ENCODE peak calls at places on chromosomes 6 and 20, in five cellular contexts. One of them, this sample, is unnamed. For H3K79me2, the result is how much of the 10 kb centered on the place peaks cover.

GRCh38 chr20:44208165-44208564 is 2.4 kb downstream of the OSER1 start:
- DNase-seq in GM23248: no peak
- DNase-seq in mammary epithelial cell: no peak
- DNase-seq in PC-9: no peak
- DNase-seq in astrocyte: no peak
- DNase-seq in this sample: no peak

GRCh38 chr20:3051385-3052019 is 5.7 kb downstream of the MRPS26 start:
- DNase-seq in GM23248: no peak
- DNase-seq in mammary epithelial cell: no peak
- DNase-seq in PC-9: no peak
- DNase-seq in astrocyte: no peak
- DNase-seq in this sample: no peak

GRCh38 chr6:47405273-47405672 is 72.3 kb upstream of the CD2AP start:
- DNase-seq in GM23248: no peak
- DNase-seq in mammary epithelial cell: no peak
- DNase-seq in PC-9: peak
- DNase-seq in astrocyte: no peak
- DNase-seq in this sample: no peak

GRCh38 chr20:32189691-32190607 is 17.6 kb downstream of the PLAGL2 start:
- DNase-seq in GM23248: peak
- DNase-seq in mammary epithelial cell: no peak
- DNase-seq in PC-9: no peak
- DNase-seq in astrocyte: peak
- DNase-seq in this sample: peak

GRCh38 chr6:22709804-22710203 is 140.4 kb downstream of the HDGFL1 start:
- DNase-seq in GM23248: peak
- DNase-seq in mammary epithelial cell: no peak
- DNase-seq in PC-9: no peak
- DNase-seq in astrocyte: no peak
- DNase-seq in this sample: no peak

GRCh38 chr6:56357616-56358373 is 110.4 kb upstream of the COL21A1 start:
- DNase-seq in GM23248: peak
- DNase-seq in mammary epithelial cell: peak
- DNase-seq in PC-9: no peak
- DNase-seq in astrocyte: peak
- DNase-seq in this sample: peak

GRCh38 chr6:41646026-41646795 is 7.9 kb downstream of the MDFI start:
- DNase-seq in GM23248: no peak
- DNase-seq in mammary epithelial cell: no peak
- DNase-seq in PC-9: no peak
- DNase-seq in astrocyte: no peak
- DNase-seq in this sample: peak

GRCh38 chr6:166307981-166308768 is at the start of gene PRR18:
- DNase-seq in GM23248: peak
- DNase-seq in mammary epithelial cell: no peak
- DNase-seq in PC-9: no peak
- DNase-seq in astrocyte: no peak
- DNase-seq in this sample: no peak

GRCh38 chr20:32078777-32079176 is 26.7 kb downstream of the HCK start:
- DNase-seq in GM23248: no peak
- DNase-seq in mammary epithelial cell: no peak
- DNase-seq in PC-9: no peak
- DNase-seq in astrocyte: no peak
- DNase-seq in this sample: no peak

GRCh38 chr20:62097881-62098407 is 24.3 kb upstream of the LSM14B start:
- DNase-seq in GM23248: no peak
- DNase-seq in mammary epithelial cell: no peak
- DNase-seq in PC-9: no peak
- DNase-seq in astrocyte: no peak
- DNase-seq in this sample: no peak

GRCh38 chr20:9300080-9300479 is 214.3 kb upstream of the LAMP5 start:
- DNase-seq in GM23248: no peak
- DNase-seq in mammary epithelial cell: no peak
- DNase-seq in PC-9: no peak
- DNase-seq in astrocyte: no peak
- DNase-seq in this sample: no peak

GRCh38 chr6:44199883-44200282 is 16.8 kb upstream of the MYMX start:
- DNase-seq in GM23248: no peak
- DNase-seq in mammary epithelial cell: no peak
- DNase-seq in PC-9: no peak
- DNase-seq in astrocyte: no peak
- DNase-seq in this sample: no peak

GRCh38 chr6:11329841-11330765 is 97.6 kb upstream of the NEDD9 start:
- DNase-seq in GM23248: no peak
- DNase-seq in mammary epithelial cell: no peak
- DNase-seq in PC-9: no peak
- DNase-seq in astrocyte: no peak
- DNase-seq in this sample: no peak

GRCh38 chr20:40442181-40442963 is 246.7 kb downstream of the MAFB start:
- DNase-seq in GM23248: peak
- DNase-seq in mammary epithelial cell: no peak
- DNase-seq in PC-9: no peak
- DNase-seq in astrocyte: no peak
- DNase-seq in this sample: peak

GRCh38 chr6:80771941-80772340 is 665.5 kb downstream of the BCKDHB start:
- DNase-seq in GM23248: peak
- DNase-seq in mammary epithelial cell: peak
- DNase-seq in PC-9: no peak
- DNase-seq in astrocyte: peak
- DNase-seq in this sample: no peak

GRCh38 chr6:30769088-30769852 is 24.9 kb upstream of the IER3 start:
- DNase-seq in GM23248: peak
- DNase-seq in mammary epithelial cell: peak
- DNase-seq in PC-9: peak
- DNase-seq in astrocyte: peak
- DNase-seq in this sample: peak

GRCh38 chr6:2848851-2849250 is 7.2 kb upstream of the SERPINB1 start:
- DNase-seq in GM23248: no peak
- DNase-seq in mammary epithelial cell: no peak
- DNase-seq in PC-9: no peak
- DNase-seq in astrocyte: no peak
- DNase-seq in this sample: no peak

GRCh38 chr6:6319947-6320811 is at the start of gene F13A1:
- DNase-seq in GM23248: no peak
- DNase-seq in mammary epithelial cell: no peak
- DNase-seq in PC-9: no peak
- DNase-seq in astrocyte: no peak
- DNase-seq in this sample: no peak

GRCh38 chr20:25544316-25544715 is 41.0 kb downstream of the NINL start:
- DNase-seq in GM23248: no peak
- DNase-seq in mammary epithelial cell: no peak
- DNase-seq in PC-9: no peak
- DNase-seq in astrocyte: no peak
- DNase-seq in this sample: no peak

GRCh38 chr6:129609635-129610034 is 100.3 kb downstream of the ARHGAP18 start:
- DNase-seq in GM23248: no peak
- DNase-seq in mammary epithelial cell: no peak
- DNase-seq in PC-9: no peak
- DNase-seq in astrocyte: no peak
- DNase-seq in this sample: no peak

GRCh38 chr6:55293116-55293515 is 34.2 kb upstream of the GFRAL start:
- DNase-seq in GM23248: peak
- DNase-seq in mammary epithelial cell: no peak
- DNase-seq in PC-9: no peak
- DNase-seq in astrocyte: no peak
- DNase-seq in this sample: no peak

GRCh38 chr6:89985744-89986493 is 91.7 kb downstream of the GJA10 start:
- DNase-seq in GM23248: peak
- DNase-seq in mammary epithelial cell: no peak
- DNase-seq in PC-9: no peak
- DNase-seq in astrocyte: peak
- DNase-seq in this sample: peak

GRCh38 chr6:24205020-24205492 is 79.0 kb downstream of the NRSN1 start:
- DNase-seq in GM23248: peak
- DNase-seq in mammary epithelial cell: peak
- DNase-seq in PC-9: no peak
- DNase-seq in astrocyte: peak
- DNase-seq in this sample: peak

GRCh38 chr6:2542858-2543218 is 207.9 kb downstream of the MYLK4 start:
- DNase-seq in GM23248: peak
- DNase-seq in mammary epithelial cell: peak
- DNase-seq in PC-9: peak
- DNase-seq in astrocyte: peak
- DNase-seq in this sample: no peak

GRCh38 chr20:13338999-13339411 is 117.9 kb downstream of the ISM1 start:
- DNase-seq in GM23248: peak
- DNase-seq in mammary epithelial cell: no peak
- DNase-seq in PC-9: no peak
- DNase-seq in astrocyte: no peak
- DNase-seq in this sample: no peak

GRCh38 chr20:36574278-36575065 is 1.1 kb downstream of the TGIF2 start:
- DNase-seq in GM23248: peak
- DNase-seq in mammary epithelial cell: peak
- DNase-seq in PC-9: no peak
- DNase-seq in astrocyte: peak
- DNase-seq in this sample: peak

GRCh38 chr6:52527436-52527835 is 49.4 kb downstream of the TRAM2 start:
- DNase-seq in GM23248: no peak
- DNase-seq in mammary epithelial cell: no peak
- DNase-seq in PC-9: no peak
- DNase-seq in astrocyte: no peak
- DNase-seq in this sample: no peak
- H3K79me2 ChIP-seq in GM23248: half or more
- H3K79me2 ChIP-seq in mammary epithelial cell: under half
- H3K79me2 ChIP-seq in PC-9: under half
- H3K79me2 ChIP-seq in astrocyte: half or more
- H3K79me2 ChIP-seq in this sample: half or more

GRCh38 chr6:65569505-65569904 is 137.5 kb downstream of the EYS start:
- DNase-seq in GM23248: no peak
- DNase-seq in mammary epithelial cell: no peak
- DNase-seq in PC-9: no peak
- DNase-seq in astrocyte: no peak
- DNase-seq in this sample: no peak

GRCh38 chr6:65566117-65566516 is 140.9 kb downstream of the EYS start:
- DNase-seq in GM23248: no peak
- DNase-seq in mammary epithelial cell: no peak
- DNase-seq in PC-9: no peak
- DNase-seq in astrocyte: no peak
- DNase-seq in this sample: no peak

GRCh38 chr6:65570340-65570739 is 136.7 kb downstream of the EYS start:
- DNase-seq in GM23248: no peak
- DNase-seq in mammary epithelial cell: no peak
- DNase-seq in PC-9: no peak
- DNase-seq in astrocyte: no peak
- DNase-seq in this sample: no peak
- H3K79me2 ChIP-seq in GM23248: under half
- H3K79me2 ChIP-seq in mammary epithelial cell: under half
- H3K79me2 ChIP-seq in PC-9: under half
- H3K79me2 ChIP-seq in astrocyte: under half
- H3K79me2 ChIP-seq in this sample: under half

GRCh38 chr6:167866642-167867041 is 39.9 kb downstream of the AFDN start:
- DNase-seq in GM23248: no peak
- DNase-seq in mammary epithelial cell: no peak
- DNase-seq in PC-9: no peak
- DNase-seq in astrocyte: no peak
- DNase-seq in this sample: no peak
- H3K79me2 ChIP-seq in GM23248: under half
- H3K79me2 ChIP-seq in mammary epithelial cell: half or more
- H3K79me2 ChIP-seq in PC-9: under half
- H3K79me2 ChIP-seq in astrocyte: under half
- H3K79me2 ChIP-seq in this sample: under half

DNA sequence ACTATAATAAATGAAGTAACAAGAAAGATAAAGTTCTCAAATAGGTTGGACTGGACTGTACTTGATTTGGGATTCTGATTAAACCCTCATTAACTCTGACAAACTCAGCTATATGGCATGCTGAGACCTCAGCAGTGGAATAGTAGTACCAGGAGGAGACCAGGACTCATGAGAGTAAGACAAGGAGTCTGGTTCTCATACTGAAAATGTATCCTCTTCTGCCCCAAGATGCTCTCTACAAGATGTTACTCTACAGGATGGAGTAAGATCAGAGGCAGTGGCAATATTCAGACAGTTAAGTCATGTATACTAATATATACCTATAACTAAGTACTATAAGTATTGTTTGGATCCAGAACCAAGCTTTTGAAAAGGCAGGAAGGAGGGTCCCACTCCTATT is 31.9 kb upstream of the SYNCRIP start:
- DNase-seq in GM23248: no peak
- DNase-seq in mammary epithelial cell: no peak
- DNase-seq in PC-9: no peak
- DNase-seq in astrocyte: no peak
- DNase-seq in this sample: no peak
- H3K79me2 ChIP-seq in GM23248: half or more
- H3K79me2 ChIP-seq in mammary epithelial cell: under half
- H3K79me2 ChIP-seq in PC-9: under half
- H3K79me2 ChIP-seq in astrocyte: half or more
- H3K79me2 ChIP-seq in this sample: under half

This sample was measured in osteoblast.